ENCODE peak calls at places on chromosomes 3 and 15, in nine cellular contexts. X is AG08395; M is ecto neural progenitor cell; C is stimulated activated CD4-positive, alpha-beta T cell treated with anti-CD3 and anti-CD28 coated beads, TNF-alpha, amount 100 ng/mL, for 4 hours; O is fibroblast of pulmonary artery; J is activated CD8-positive, alpha-beta memory T cell treated with anti-CD3 and anti-CD28 coated beads for 48 hours; Y is ELR; W is RWPE1; S is Daoy. B is an unnamed sample.

GRCh38 chr3:25338158-25338725 is 89.8 kb upstream of the RARB start:
- DNase-seq in X (no peak), M (no peak), C (no peak), O (no peak), J (no peak), Y (no peak), W (no peak), S (no peak), B (no peak)

GRCh38 chr15:58268746-58269145 is 130.6 kb downstream of the AQP9 start:
- DNase-seq in X (no peak), M (no peak), C (no peak), O (no peak), J (no peak), Y (no peak), W (no peak), S (no peak), B (no peak)

GRCh38 chr3:120224249-120224648 is 60.8 kb downstream of the GPR156 start:
- DNase-seq in X (no peak), M (no peak), C (no peak), O (no peak), J (no peak), Y (no peak), W (no peak), S (no peak), B (no peak)

GRCh38 chr3:175288616-175289015 is 429.5 kb downstream of the NAALADL2 start:
- DNase-seq in X (no peak), M (no peak), C (no peak), O (peak), J (no peak), Y (no peak), W (no peak), S (no peak), B (peak)

GRCh38 chr15:44873103-44873502 is 83.4 kb upstream of the TERB2 start:
- DNase-seq in X (no peak), M (no peak), C (no peak), O (no peak), J (no peak), Y (no peak), W (no peak), S (no peak), B (no peak)

GRCh38 chr3:13619661-13620230 is 70.8 kb downstream of the FBLN2 start:
- DNase-seq in X (no peak), M (no peak), C (no peak), O (no peak), J (no peak), Y (no peak), W (no peak), S (no peak), B (no peak)

GRCh38 chr3:27022096-27022761 is 347.0 kb downstream of the NEK10 start:
- DNase-seq in X (no peak), M (no peak), C (no peak), O (no peak), J (no peak), Y (no peak), W (no peak), S (no peak), B (no peak)

GRCh38 chr3:11556851-11557644 is 86.7 kb downstream of the VGLL4 start:
- DNase-seq in X (peak), M (no peak), C (no peak), O (peak), J (no peak), Y (no peak), W (no peak), S (peak), B (no peak)

GRCh38 chr3:46087871-46088270 is 60.6 kb upstream of the XCR1 start:
- DNase-seq in X (peak), M (no peak), C (no peak), O (peak), J (no peak), Y (peak), W (no peak), S (no peak), B (peak)

GRCh38 chr3:177777699-177778098 is 580.4 kb upstream of the TBL1XR1 start:
- DNase-seq in X (peak), M (peak), C (peak), O (peak), J (no peak), Y (peak), W (peak), S (peak), B (no peak)

GRCh38 chr3:99825239-99825638 is 7.6 kb downstream of the CMSS1 start:
- DNase-seq in X (peak), M (no peak), C (no peak), O (peak), J (no peak), Y (peak), W (peak), S (peak), B (peak)

GRCh38 chr3:150495149-150495548 is 51.1 kb downstream of the SERP1 start:
- DNase-seq in X (no peak), M (no peak), C (no peak), O (no peak), J (no peak), Y (no peak), W (no peak), S (peak), B (no peak)

GRCh38 chr3:45993421-45994027 is 2.1 kb downstream of the FYCO1 start:
- DNase-seq in X (no peak), M (no peak), C (no peak), O (no peak), J (no peak), Y (peak), W (no peak), S (no peak), B (no peak)

GRCh38 chr3:107848516-107848915 is 242.3 kb downstream of the CD47 start:
- DNase-seq in X (no peak), M (no peak), C (no peak), O (no peak), J (no peak), Y (no peak), W (no peak), S (no peak), B (no peak)

GRCh38 chr3:178623666-178624255 is 87.5 kb downstream of the KCNMB2 start:
- DNase-seq in X (peak), M (no peak), C (no peak), O (no peak), J (no peak), Y (no peak), W (peak), S (peak), B (peak)

GRCh38 chr3:187243933-187244564 is 46.8 kb downstream of the RTP1 start:
- DNase-seq in X (peak), M (no peak), C (no peak), O (peak), J (no peak), Y (no peak), W (no peak), S (no peak), B (no peak)

GRCh38 chr3:39870706-39871105 is 61.3 kb downstream of the MYRIP start:
- DNase-seq in X (no peak), M (no peak), C (no peak), O (peak), J (no peak), Y (peak), W (no peak), S (no peak), B (peak)

GRCh38 chr15:99437315-99438221 is 128.2 kb upstream of the MEF2A start:
- DNase-seq in X (peak), M (no peak), C (no peak), O (no peak), J (no peak), Y (no peak), W (no peak), S (no peak), B (no peak)

GRCh38 chr15:65115542-65115941 is 542 bp upstream of the UBAP1L start:
- DNase-seq in X (no peak), M (no peak), C (no peak), O (no peak), J (no peak), Y (no peak), W (no peak), S (no peak), B (no peak)

B was measured in NCI-H226.